ENCODE peak calls at places on chromosome 1, in four cellular contexts. One of them, this sample, is unnamed.

GRCh38 chr1:162391790-162392563 is 10.4 kb downstream of the C1orf226 start:
- DNase-seq in H1: peak; percentile 40
- DNase-seq in mesendoderm: peak; percentile 94
- DNase-seq in IMR-90: peak; percentile 58
- DNase-seq in this sample: no peak

GRCh38 chr1:88698764-88699163 is 14.7 kb downstream of the PKN2 start:
- DNase-seq in IMR-90: no peak
- DNase-seq in H1: no peak
- DNase-seq in mesendoderm: no peak
- DNase-seq in this sample: no peak

GRCh38 chr1:115828101-115829022 is 12.6 kb downstream of the NHLH2 start:
- DNase-seq in H1: peak; percentile 66
- DNase-seq in IMR-90: peak; percentile 9
- DNase-seq in mesendoderm: peak; percentile 86
- DNase-seq in this sample: peak; percentile 58

GRCh38 chr1:157496121-157496526 is 56.2 kb downstream of the FCRL5 start:
- DNase-seq in H1: peak; percentile 71
- DNase-seq in IMR-90: peak; percentile 23
- DNase-seq in mesendoderm: peak; percentile 78
- DNase-seq in this sample: no peak

GRCh38 chr1:9653783-9654517 is 2.4 kb downstream of the PIK3CD start:
- DNase-seq in IMR-90: no peak
- DNase-seq in mesendoderm: no peak
- DNase-seq in H1: no peak
- DNase-seq in this sample: no peak

GRCh38 chr1:220770245-220770913 is 16.3 kb upstream of the MTARC1 start:
- DNase-seq in mesendoderm: no peak
- DNase-seq in H1: no peak
- DNase-seq in IMR-90: no peak
- DNase-seq in this sample: no peak

GRCh38 chr1:239293350-239294111 is 92.8 kb upstream of the CHRM3 start:
- DNase-seq in IMR-90: no peak
- DNase-seq in H1: no peak
- DNase-seq in mesendoderm: no peak
- DNase-seq in this sample: no peak

GRCh38 chr1:58884706-58885661 is 101.1 kb upstream of the JUN start:
- DNase-seq in mesendoderm: no peak
- DNase-seq in IMR-90: no peak
- DNase-seq in H1: no peak
- DNase-seq in this sample: no peak

GRCh38 chr1:172638885-172639831 is 19.7 kb upstream of the FASLG start:
- DNase-seq in mesendoderm: peak; percentile 70
- DNase-seq in IMR-90: peak; percentile 99
- DNase-seq in H1: no peak
- DNase-seq in this sample: no peak

GRCh38 chr1:207903767-207904166 is 7.2 kb downstream of the CD34 start:
- DNase-seq in H1: no peak
- DNase-seq in mesendoderm: no peak
- DNase-seq in IMR-90: no peak
- DNase-seq in this sample: no peak

GRCh38 chr1:210536263-210536961 is 207.7 kb downstream of the HHAT start:
- DNase-seq in IMR-90: no peak
- DNase-seq in mesendoderm: no peak
- DNase-seq in H1: no peak
- DNase-seq in this sample: no peak

GRCh38 chr1:17798011-17798410 is 42.9 kb downstream of the ACTL8 start:
- DNase-seq in mesendoderm: no peak
- DNase-seq in IMR-90: no peak
- DNase-seq in H1: no peak
- DNase-seq in this sample: no peak

DNA sequence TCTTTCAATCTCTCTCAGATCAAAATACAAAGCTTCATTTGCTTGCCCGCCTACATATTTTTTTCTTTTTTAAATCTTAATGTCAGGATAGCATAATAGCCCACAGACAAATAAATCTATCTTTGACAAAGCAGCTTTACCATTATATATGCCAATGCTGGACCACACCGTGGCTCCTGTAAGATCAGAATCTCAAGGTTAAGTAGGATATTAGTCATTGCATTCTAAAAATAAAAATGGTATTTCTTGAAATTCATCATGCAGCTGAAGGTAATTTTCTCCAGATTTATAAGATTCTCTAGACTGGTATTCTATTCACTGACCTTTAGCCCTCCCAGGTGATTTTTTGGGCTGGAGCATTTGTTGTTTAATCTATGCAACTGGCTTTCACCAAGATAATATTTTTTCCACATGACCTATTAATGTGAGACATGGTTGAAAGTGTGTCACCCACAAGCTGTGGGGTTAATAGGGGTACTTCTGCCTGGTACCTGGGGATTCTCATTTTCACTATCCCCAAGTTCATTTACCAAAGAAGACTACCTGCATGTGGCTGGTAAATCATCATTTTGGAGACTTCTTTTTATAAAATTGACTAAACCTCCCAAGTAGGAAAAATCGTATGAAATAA is 189.4 kb upstream of the ST6GALNAC5 start:
- DNase-seq in IMR-90: no peak
- DNase-seq in mesendoderm: no peak
- DNase-seq in H1: no peak
- DNase-seq in this sample: no peak
- H4K5ac ChIP-seq in IMR-90: no peak overlapping the region
- H4K5ac ChIP-seq in mesendoderm: no peak overlapping the region
- H4K5ac ChIP-seq in H1: no peak overlapping the region
- H4K5ac ChIP-seq in this sample: no peak overlapping the region

GRCh38 chr1:35646043-35646442 is 4.7 kb upstream of the PSMB2 start:
- DNase-seq in H1: no peak
- DNase-seq in mesendoderm: peak; percentile 33
- DNase-seq in IMR-90: no peak
- DNase-seq in this sample: no peak

GRCh38 chr1:35641233-35641866 is at the start of gene PSMB2:
- DNase-seq in IMR-90: peak; percentile 94
- DNase-seq in mesendoderm: peak; percentile 99
- DNase-seq in H1: peak; percentile 99
- DNase-seq in this sample: peak; percentile 97

GRCh38 chr1:35640380-35641232 is 720 bp downstream of the PSMB2 start:
- DNase-seq in IMR-90: no peak
- DNase-seq in mesendoderm: peak; percentile 44
- DNase-seq in H1: no peak
- DNase-seq in this sample: no peak

GRCh38 chr1:35642472-35642955 is 1.2 kb upstream of the PSMB2 start:
- DNase-seq in IMR-90: no peak
- DNase-seq in mesendoderm: no peak
- DNase-seq in H1: no peak
- DNase-seq in this sample: peak; percentile 34

DNA sequence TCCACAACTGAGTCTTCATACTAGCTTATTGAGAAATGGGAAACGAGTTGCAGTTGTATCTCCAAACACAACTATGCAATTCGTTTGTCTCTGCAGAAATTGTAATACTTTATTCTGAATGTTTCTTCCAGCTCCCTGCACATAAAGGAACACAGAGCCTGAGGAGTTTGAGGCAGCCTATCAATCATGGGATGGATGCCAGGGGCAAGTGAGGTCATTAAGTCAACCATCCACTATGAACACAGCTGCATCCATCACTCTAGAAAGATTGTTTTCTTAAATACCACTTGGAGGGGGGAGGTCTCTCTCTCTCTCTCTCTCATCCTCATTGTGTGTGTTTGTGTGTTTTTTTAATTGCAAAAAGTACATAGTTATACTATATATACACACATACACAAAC is 2.9 kb upstream of the PSMB2 start:
- DNase-seq in mesendoderm: no peak
- DNase-seq in IMR-90: no peak
- DNase-seq in H1: no peak
- DNase-seq in this sample: no peak
- H4K5ac ChIP-seq in mesendoderm: no peak overlapping the region
- H4K5ac ChIP-seq in IMR-90: no peak overlapping the region
- H4K5ac ChIP-seq in H1: no peak overlapping the region
- H4K5ac ChIP-seq in this sample: no peak overlapping the region

GRCh38 chr1:167936930-167937708 is at the start of gene MPC2:
- DNase-seq in IMR-90: peak; percentile 75
- DNase-seq in mesendoderm: peak; percentile 88
- DNase-seq in H1: no peak
- DNase-seq in this sample: peak; percentile 59

GRCh38 chr1:167935252-167936067 is 1.0 kb upstream of the DCAF6 start:
- DNase-seq in H1: peak; percentile 57
- DNase-seq in mesendoderm: peak; percentile 82
- DNase-seq in IMR-90: peak; percentile 36
- DNase-seq in this sample: no peak

GRCh38 chr1:167936068-167936929 is at the start of gene DCAF6:
- DNase-seq in H1: peak; percentile 94
- DNase-seq in IMR-90: peak; percentile 99
- DNase-seq in mesendoderm: peak; percentile 99
- DNase-seq in this sample: peak; percentile 98

GRCh38 chr1:167933779-167934178 is 2.7 kb upstream of the DCAF6 start:
- DNase-seq in H1: no peak
- DNase-seq in IMR-90: no peak
- DNase-seq in mesendoderm: no peak
- DNase-seq in this sample: no peak

DNA sequence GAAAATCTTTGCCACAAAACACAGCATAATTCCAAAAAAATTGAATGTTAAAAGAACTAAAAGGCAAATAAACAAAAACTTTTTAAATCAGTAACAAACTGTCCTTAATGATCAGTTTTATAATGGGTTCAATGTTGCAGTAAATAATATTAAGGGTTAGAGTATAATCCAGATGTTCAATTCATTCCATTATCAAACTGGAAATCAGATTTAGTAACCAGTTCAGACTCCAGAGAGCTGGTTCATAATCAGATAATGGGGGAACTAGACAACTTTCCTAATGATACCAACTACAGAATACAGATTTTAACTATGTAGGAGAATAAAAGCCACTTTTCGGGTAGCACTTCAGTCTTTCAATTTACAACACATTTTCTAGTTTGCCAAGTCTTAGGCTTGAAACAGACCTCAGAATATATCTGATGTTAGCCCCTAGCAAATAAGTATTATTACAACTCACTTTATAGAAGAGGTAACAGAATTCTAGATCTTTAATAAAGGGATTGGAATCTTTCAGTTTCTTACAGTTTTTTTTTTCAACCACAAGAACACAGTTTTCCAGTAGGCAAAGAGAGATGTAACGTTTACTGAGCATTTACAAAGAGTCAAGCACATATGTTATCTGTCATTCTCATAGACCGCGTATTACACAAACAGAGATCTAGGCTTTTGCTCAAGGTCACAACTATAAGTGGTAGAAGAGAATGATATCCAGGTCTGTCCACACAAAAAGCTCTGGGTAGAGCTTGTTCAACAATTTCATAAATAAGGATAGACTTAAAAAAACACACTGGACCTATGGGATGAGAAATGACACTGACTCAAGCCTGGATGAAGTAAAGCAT is 1.9 kb upstream of the DCAF6 start:
- DNase-seq in IMR-90: peak; percentile 65
- DNase-seq in H1: no peak
- DNase-seq in mesendoderm: no peak
- DNase-seq in this sample: no peak
- H4K5ac ChIP-seq in IMR-90: no peak overlapping the region
- H4K5ac ChIP-seq in H1: no peak overlapping the region
- H4K5ac ChIP-seq in mesendoderm: no peak overlapping the region
- H4K5ac ChIP-seq in this sample: no peak overlapping the region

GRCh38 chr1:177044390-177044789 is 120.1 kb downstream of the ASTN1 start:
- DNase-seq in IMR-90: no peak
- DNase-seq in H1: peak; percentile 57
- DNase-seq in mesendoderm: no peak
- DNase-seq in this sample: peak; percentile 76
- H4K5ac ChIP-seq in IMR-90: no peak overlapping the region
- H4K5ac ChIP-seq in H1: no peak overlapping the region
- H4K5ac ChIP-seq in mesendoderm: no peak overlapping the region
- H4K5ac ChIP-seq in this sample: no peak overlapping the region